ENCODE peak calls at places on chromosome 6, in four cellular contexts. H is anterior cingulate cortex, I is lung microvascular endothelial cell, Q is neural crest cell. M is an unnamed sample.

GRCh38 chr6:47149070-47149469 is 106.9 kb upstream of the ADGRF1 start:
- DNase-seq in H (no peak), I (no peak), Q (no peak), M (no peak)

GRCh38 chr6:82906951-82907350 is 158.7 kb downstream of the UBE3D start:
- DNase-seq in H (no peak), I (no peak), Q (no peak), M (no peak)

GRCh38 chr6:2450546-2450945 is 205.1 kb upstream of the GMDS start:
- DNase-seq in H (no peak), I (peak), Q (no peak), M (no peak)

GRCh38 chr6:2777249-2777648 is 12.1 kb downstream of the WRNIP1 start:
- DNase-seq in H (no peak), I (no peak), Q (no peak), M (no peak)

GRCh38 chr6:104525677-104526322 is 333.9 kb downstream of the HACE1 start:
- DNase-seq in H (peak), I (peak), Q (peak), M (no peak)

GRCh38 chr6:49524541-49524940 is 24.8 kb downstream of the GLYATL3 start:
- DNase-seq in H (no peak), I (no peak), Q (no peak), M (no peak)

GRCh38 chr6:90645634-90646033 is 58.8 kb upstream of the MAP3K7 start:
- DNase-seq in H (no peak), I (no peak), Q (no peak), M (no peak)

GRCh38 chr6:56954389-56955170 is at the start of gene BEND6:
- DNase-seq in H (peak), I (peak), Q (peak), M (no peak)

GRCh38 chr6:54874349-54875048 is 27.9 kb downstream of the FAM83B start:
- DNase-seq in H (no peak), I (no peak), Q (no peak), M (no peak)